ENCODE peak calls at places on chromosomes 4 and X, in four cellular contexts. P is CD4-positive, CD25-positive, alpha-beta regulatory T cell; R is RWPE1; Z is spleen. X is an unnamed sample.

GRCh38 chr4:177190995-177191568 is 118.6 kb upstream of the NEIL3 start:
- DNase-seq in Z (no peak), P (no peak), R (no peak), X (no peak)

GRCh38 chrX:16970977-16971376 is 24.5 kb downstream of the REPS2 start:
- DNase-seq in Z (no peak), R (no peak), P (no peak), X (no peak)

GRCh38 chr4:80103615-80104014 is 30.6 kb upstream of the ANTXR2 start:
- DNase-seq in R (no peak), Z (no peak), P (no peak), X (no peak)

GRCh38 chrX:15511563-15511962 is 11.0 kb downstream of the BMX start:
- DNase-seq in P (no peak), R (no peak), Z (no peak), X (no peak)

GRCh38 chr4:38563703-38564490 is 100.1 kb upstream of the KLF3 start:
- DNase-seq in Z (no peak), P (no peak), R (no peak), X (no peak)

GRCh38 chr4:28469387-28469786 is 1608.7 kb downstream of the STIM2 start:
- DNase-seq in P (no peak), R (no peak), Z (no peak), X (no peak)

GRCh38 chr4:133390198-133390855 is 241.2 kb downstream of the PCDH10 start:
- DNase-seq in P (no peak), Z (no peak), R (no peak), X (no peak)

GRCh38 chrX:106932492-106932923 is 12.3 kb downstream of the CLDN2 start:
- DNase-seq in R (no peak), P (no peak), Z (no peak), X (no peak)

GRCh38 chr4:48906283-48907173 is at the start of gene OCIAD2:
- DNase-seq in P (peak; percentile 95), R (peak; percentile 56), Z (peak; percentile 94), X (peak; percentile 92)

GRCh38 chr4:139521764-139522373 is 34.1 kb downstream of the SETD7 start:
- DNase-seq in R (no peak), Z (no peak), P (no peak), X (no peak)

GRCh38 chrX:154603438-154604430 is 15.3 kb downstream of the CTAG1B start:
- DNase-seq in R (peak; percentile 65), P (no peak), Z (no peak), X (no peak)

GRCh38 chrX:139113682-139114081 is 402.2 kb upstream of the FGF13 start:
- DNase-seq in Z (no peak), R (no peak), P (no peak), X (no peak)

GRCh38 chrX:112874140-112874539 is 33.5 kb upstream of the AMOT start:
- DNase-seq in Z (no peak), P (no peak), R (no peak), X (no peak)

GRCh38 chrX:33211356-33212254 is at the start of gene DMD:
- DNase-seq in R (peak; percentile 5), P (no peak), Z (no peak), X (no peak)

GRCh38 chr4:6910340-6910959 is 824 bp downstream of the TBC1D14 start:
- DNase-seq in Z (no peak), R (no peak), P (peak; percentile 35), X (no peak)
- H3K27ac ChIP-seq in Z (peak overlapping the region; percentile 99), R (peak overlapping the region; percentile 91), P (peak overlapping the region; percentile 45), X (no peak overlapping the region)

GRCh38 chrX:13253223-13253622 is 66.6 kb downstream of the ATXN3L start:
- DNase-seq in Z (no peak), R (no peak), P (no peak), X (no peak)
- H3K27ac ChIP-seq in Z (no peak overlapping the region), R (no peak overlapping the region), P (no peak overlapping the region), X (no peak overlapping the region)

GRCh38 chr4:166044871-166045270 is 171.8 kb downstream of the TLL1 start:
- DNase-seq in R (no peak), P (no peak), Z (no peak), X (no peak)
- H3K27ac ChIP-seq in R (no peak overlapping the region), P (no peak overlapping the region), Z (no peak overlapping the region), X (no peak overlapping the region)

DNA sequence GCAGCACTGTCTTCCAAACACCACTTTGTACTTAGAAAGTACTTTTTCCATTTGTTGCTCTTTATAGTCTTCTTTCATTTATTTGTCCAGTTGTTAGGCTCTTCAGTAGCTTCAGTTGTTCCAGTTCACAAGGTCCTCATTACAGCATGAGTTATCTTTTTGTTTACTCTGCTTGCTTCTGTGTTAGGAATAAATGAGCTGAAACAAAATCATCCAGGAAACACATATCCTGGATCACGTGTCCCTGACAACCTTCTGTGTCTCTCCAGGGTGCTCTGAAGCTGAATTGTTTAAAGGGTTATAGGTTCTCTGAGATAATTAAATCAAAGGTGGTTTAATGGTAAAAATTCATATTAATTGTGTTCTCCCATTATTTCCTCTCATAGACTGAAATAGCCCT is 19.9 kb upstream of the KLHL8 start:
- DNase-seq in P (no peak), R (no peak), Z (no peak), X (no peak)
- H3K27ac ChIP-seq in P (no peak overlapping the region), R (no peak overlapping the region), Z (no peak overlapping the region), X (no peak overlapping the region)

DNA sequence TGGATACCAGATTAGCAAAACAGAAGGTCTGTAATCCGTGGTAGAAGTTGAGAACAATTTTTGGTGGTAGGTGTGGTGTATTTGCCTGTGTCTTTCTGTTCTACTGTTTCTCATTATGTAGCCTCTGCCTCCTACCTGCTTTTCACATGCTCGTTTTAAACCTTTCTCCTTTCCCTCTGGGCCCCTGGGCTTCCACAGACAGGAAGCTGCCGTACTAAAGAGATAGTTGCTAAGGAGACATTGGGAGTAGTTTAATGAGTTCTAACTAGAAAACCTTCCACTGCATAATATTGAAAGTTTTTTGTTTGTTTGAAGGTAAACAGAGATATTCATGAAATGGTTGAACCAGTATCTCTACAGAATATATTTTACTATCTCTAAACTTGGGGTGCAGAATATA is 107.8 kb downstream of the STOX2 start:
- DNase-seq in R (no peak), Z (no peak), P (no peak), X (no peak)
- H3K27ac ChIP-seq in R (no peak overlapping the region), Z (no peak overlapping the region), P (no peak overlapping the region), X (no peak overlapping the region)

DNA sequence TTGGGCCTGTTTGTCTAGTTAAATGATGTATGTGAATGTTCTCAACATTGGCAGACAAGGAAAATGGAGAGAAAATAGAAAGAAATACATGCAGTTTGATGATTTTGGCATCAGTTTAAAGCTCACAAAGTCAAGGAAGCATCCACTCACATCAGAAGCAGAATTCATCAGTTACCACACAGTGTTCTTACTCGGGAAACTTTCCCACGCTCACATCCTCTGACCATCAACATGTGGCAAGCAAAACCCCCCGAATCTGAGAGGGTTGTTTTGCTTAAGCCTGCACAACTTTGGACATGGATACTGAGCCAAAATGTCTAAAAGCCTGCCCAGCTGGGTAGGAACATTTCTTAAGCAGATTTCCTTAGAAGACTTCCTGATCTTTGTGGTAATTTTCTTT is 407.6 kb downstream of the ANKRD50 start:
- DNase-seq in P (no peak), R (no peak), Z (no peak), X (no peak)
- H3K27ac ChIP-seq in P (no peak overlapping the region), R (no peak overlapping the region), Z (no peak overlapping the region), X (no peak overlapping the region)

X was measured in OCI-LY7.